ENCODE peak calls at places on chromosomes 4 and X, in five cellular contexts. G is neuronal stem cell, D is H1, T is H9, K is trophoblast cell. L is an unnamed sample.

GRCh38 chrX:41596586-41596985 is 92.2 kb upstream of the GPR34 start:
- DNase-seq in G (no peak), D (no peak), T (no peak), K (no peak), L (no peak)

GRCh38 chr4:85147481-85148076 is 181.1 kb upstream of the WDFY3 start:
- DNase-seq in G (peak; percentile 23), D (no peak), T (peak; percentile 35), K (peak; percentile 84), L (peak; percentile 77)

GRCh38 chr4:121392426-121393086 is 11.7 kb upstream of the QRFPR start:
- DNase-seq in G (no peak), D (no peak), T (no peak), K (no peak), L (no peak)

GRCh38 chr4:150160473-150160872 is 82.2 kb downstream of the DCLK2 start:
- DNase-seq in G (no peak), D (no peak), T (no peak), K (no peak), L (no peak)

GRCh38 chr4:155403886-155404285 is 27.1 kb upstream of the MAP9 start:
- DNase-seq in G (peak; percentile 8), D (no peak), T (no peak), K (peak; percentile 42), L (peak; percentile 71)

GRCh38 chr4:151418856-151419255 is 9.9 kb downstream of the FHIP1A start:
- DNase-seq in G (no peak), D (no peak), T (no peak), K (no peak), L (no peak)

GRCh38 chr4:185265942-185266341 is 56.5 kb downstream of the SNX25 start:
- DNase-seq in G (no peak), D (no peak), T (no peak), K (peak; percentile 15), L (peak; percentile 74)

GRCh38 chrX:45623266-45623665 is 422.6 kb upstream of the DIPK2B start:
- DNase-seq in G (no peak), D (no peak), T (no peak), K (peak; percentile 64), L (peak; percentile 81)

GRCh38 chrX:23292979-23293651 is 41.5 kb upstream of the PTCHD1 start:
- DNase-seq in G (no peak), D (no peak), T (no peak), K (no peak), L (no peak)

GRCh38 chr4:26723216-26723615 is 137.4 kb upstream of the STIM2 start:
- DNase-seq in G (no peak), D (no peak), T (no peak), K (no peak), L (no peak)

GRCh38 chr4:52861171-52861873 is 795 bp upstream of the RASL11B start:
- DNase-seq in G (no peak), D (no peak), T (no peak), K (no peak), L (no peak)

GRCh38 chr4:52863324-52863723 is 1.2 kb downstream of the RASL11B start:
- DNase-seq in G (no peak), D (no peak), T (no peak), K (peak; percentile 24), L (no peak)

GRCh38 chr4:52861879-52862604 is at the start of gene RASL11B:
- DNase-seq in G (peak; percentile 84), D (peak; percentile 92), T (peak; percentile 84), K (peak; percentile 86), L (peak; percentile 74)

GRCh38 chr4:52864816-52865215 is 2.7 kb downstream of the RASL11B start:
- DNase-seq in G (no peak), D (no peak), T (no peak), K (no peak), L (no peak)

DNA sequence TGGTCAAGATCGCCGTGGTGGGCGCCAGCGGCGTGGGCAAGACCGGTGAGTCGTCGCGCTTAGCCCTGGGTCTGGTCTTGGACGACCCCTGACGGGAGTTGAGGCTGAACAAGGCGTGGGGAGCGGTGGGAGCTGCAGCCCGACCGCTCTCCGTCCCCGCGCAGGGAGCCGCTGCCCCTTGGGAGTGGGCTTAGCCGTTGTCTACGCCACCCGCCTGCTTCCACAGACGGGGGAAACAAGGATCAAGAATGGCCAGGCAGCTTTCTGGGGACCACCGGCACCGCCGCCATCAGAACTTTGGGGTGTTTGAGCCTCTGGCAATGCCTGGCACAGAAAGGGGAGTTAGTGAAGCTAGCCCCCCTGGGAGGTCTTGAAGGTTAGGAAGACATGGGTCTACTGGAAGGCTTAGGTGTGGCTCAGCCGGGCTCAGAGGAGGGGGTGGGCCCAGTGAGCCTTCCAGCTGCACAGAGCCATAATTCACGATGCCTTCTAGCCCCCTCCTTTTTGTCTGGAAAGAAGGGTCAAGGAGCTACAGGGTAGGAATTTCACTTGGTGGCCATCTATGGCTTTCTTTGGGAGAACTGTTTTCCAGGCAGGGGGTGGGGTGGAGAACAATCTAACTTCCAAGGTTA is 604 bp downstream of the RASL11B start:
- DNase-seq in G (no peak), D (no peak), T (no peak), K (no peak), L (no peak)
- H2AK5ac ChIP-seq in G (peak overlapping the region; percentile 81), D (peak overlapping the region; percentile 31), T (no peak overlapping the region), K (peak overlapping the region; percentile 10), L (no peak overlapping the region)

GRCh38 chr4:126965876-126966275 is 666.9 kb upstream of the INTU start:
- DNase-seq in G (no peak), D (no peak), T (no peak), K (no peak), L (no peak)
- H2BK12ac ChIP-seq in G (no peak overlapping the region), D (no peak overlapping the region), T (no peak overlapping the region), K (no peak overlapping the region), L (no peak overlapping the region)

DNA sequence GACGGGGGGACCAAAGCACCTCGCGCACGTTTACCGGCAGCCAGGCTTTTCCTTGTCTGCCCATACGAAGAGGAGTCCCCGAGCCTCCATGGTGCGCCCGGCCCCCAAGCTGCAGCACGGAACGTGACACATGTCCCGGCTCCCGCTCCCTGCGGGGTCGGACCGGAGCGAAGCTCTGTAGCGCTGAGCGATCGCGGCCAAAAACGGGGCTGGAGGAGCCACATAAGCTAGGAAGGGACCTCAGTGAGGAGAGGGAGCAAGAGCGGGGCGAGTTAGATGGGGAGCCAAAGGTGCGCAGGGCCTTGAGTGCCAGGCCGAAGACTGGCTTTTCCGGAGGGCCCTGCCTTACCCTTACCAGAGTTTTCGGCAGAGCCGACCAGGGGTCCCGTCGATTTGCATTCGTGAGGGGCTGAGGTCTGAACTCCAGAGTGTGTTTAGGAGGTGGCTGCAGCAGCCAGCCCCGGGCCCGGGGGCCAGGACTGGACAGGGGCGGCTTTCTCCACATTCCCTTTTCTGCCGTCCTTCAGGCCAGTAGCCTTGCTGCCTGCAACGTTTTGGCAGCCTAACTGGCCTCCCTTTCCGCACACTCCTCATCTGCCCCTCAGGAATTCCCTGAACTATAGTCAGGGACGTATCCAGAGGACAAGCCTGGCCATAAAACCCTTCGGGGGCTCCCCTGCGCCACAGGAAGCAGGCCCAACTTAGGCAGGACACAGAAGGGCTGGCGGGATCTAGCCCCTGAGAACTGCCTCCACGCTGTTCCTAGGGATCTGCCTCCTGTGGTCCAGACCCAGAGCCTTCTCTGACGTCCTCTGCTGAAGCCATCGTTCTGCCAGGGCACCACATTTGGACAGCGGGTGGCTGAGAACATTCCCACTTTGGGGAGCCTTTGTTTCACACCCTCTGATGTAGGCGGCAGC is 689 bp downstream of the SSR4 start:
- DNase-seq in G (no peak), D (no peak), T (no peak), K (peak; percentile 28), L (peak; percentile 26)
- H2AK5ac ChIP-seq in G (no peak overlapping the region), D (no peak overlapping the region), T (no peak overlapping the region), K (peak overlapping the region; percentile 32), L (no peak overlapping the region)

GRCh38 chr4:48558026-48558425 is 68.0 kb downstream of the ZAR1 start:
- DNase-seq in G (no peak), D (no peak), T (no peak), K (no peak), L (no peak)
- H2BK12ac ChIP-seq in G (no peak overlapping the region), D (no peak overlapping the region), T (no peak overlapping the region), K (no peak overlapping the region), L (no peak overlapping the region)